ENCODE peak calls at places on chromosome 17, in nine cellular contexts. C is GM20000; B is endothelial cell; A is tibial artery; U is cardiac muscle cell; V is AG09319; Y is activated CD8-positive, alpha-beta T cell treated with anti-CD3 and anti-CD28 coated beads for 36 hours; D is neural crest cell; L is psoas muscle. R is an unnamed sample.

GRCh38 chr17:17051791-17052461 is 9.7 kb downstream of the MPRIP start:
- DNase-seq in U (no peak), C (no peak), A (peak; percentile 26), Y (peak; percentile 22), V (no peak), L (peak; percentile 80), D (no peak), B (no peak), R (no peak)

GRCh38 chr17:75695830-75696271 is 25.4 kb upstream of the ITGB4 start:
- DNase-seq in U (no peak), C (no peak), B (no peak), V (no peak), D (no peak), L (peak; percentile 91), Y (no peak), A (no peak), R (no peak)

GRCh38 chr17:77146882-77147281 is 6.1 kb downstream of the SEC14L1 start:
- DNase-seq in A (no peak), D (no peak), B (no peak), U (no peak), Y (no peak), C (no peak), L (no peak), V (no peak), R (peak; percentile 38)

GRCh38 chr17:34703533-34703932 is 124.2 kb downstream of the TMEM132E start:
- DNase-seq in L (no peak), D (peak; percentile 69), V (no peak), U (peak; percentile 58), Y (peak; percentile 50), C (no peak), B (peak; percentile 74), A (no peak), R (peak; percentile 93)

GRCh38 chr17:49031965-49032928 is 35.1 kb downstream of the IGF2BP1 start:
- DNase-seq in L (no peak), Y (peak; percentile 60), A (no peak), U (peak; percentile 88), B (peak; percentile 61), C (peak; percentile 88), D (peak; percentile 48), V (peak; percentile 45), R (peak; percentile 51)

GRCh38 chr17:10114931-10115535 is 83.4 kb downstream of the GAS7 start:
- DNase-seq in B (no peak), A (peak; percentile 97), V (peak; percentile 89), C (peak; percentile 61), L (peak; percentile 96), Y (peak; percentile 87), D (no peak), U (peak; percentile 98), R (no peak)

GRCh38 chr17:34665150-34665802 is 85.9 kb downstream of the TMEM132E start:
- DNase-seq in D (no peak), B (no peak), L (no peak), U (no peak), V (no peak), C (no peak), A (no peak), Y (peak; percentile 13), R (no peak)

GRCh38 chr17:278055-279028 is 74.3 kb downstream of the RPH3AL start:
- DNase-seq in U (no peak), D (no peak), V (no peak), A (no peak), L (no peak), Y (no peak), C (no peak), B (no peak), R (no peak)

GRCh38 chr17:56593741-56594527 is 435 bp downstream of the NOG start:
- DNase-seq in Y (peak; percentile 55), A (peak; percentile 38), C (peak; percentile 63), L (peak; percentile 82), U (peak; percentile 66), D (peak; percentile 57), V (peak; percentile 31), B (peak; percentile 64), R (peak; percentile 75)

GRCh38 chr17:56593073-56593740 is at the start of gene NOG:
- DNase-seq in V (no peak), D (peak; percentile 44), U (peak; percentile 12), B (peak; percentile 47), Y (peak; percentile 63), A (peak; percentile 58), L (peak; percentile 87), C (peak; percentile 54), R (peak; percentile 70)

GRCh38 chr17:56595831-56596740 is 2.6 kb downstream of the NOG start:
- DNase-seq in V (no peak), L (no peak), A (peak; percentile 36), U (no peak), Y (peak; percentile 70), C (no peak), D (peak; percentile 30), B (peak; percentile 10), R (peak; percentile 69)

GRCh38 chr17:56596741-56597494 is 3.4 kb downstream of the NOG start:
- DNase-seq in L (no peak), Y (peak; percentile 49), U (no peak), V (no peak), C (no peak), A (no peak), B (peak; percentile 15), D (peak; percentile 28), R (peak; percentile 60)

GRCh38 chr17:56594528-56595418 is 1.3 kb downstream of the NOG start:
- DNase-seq in U (no peak), Y (peak; percentile 57), D (peak; percentile 40), C (peak; percentile 59), V (no peak), B (peak; percentile 12), A (no peak), L (no peak), R (no peak)
- TF ChIP-seq CTCF in U (no peak), Y (no peak), D (peak; percentile 5), C (no peak), V (no peak), B (no peak), A (no peak), L (no peak), R (no peak)

GRCh38 chr17:35866356-35866950 is 2.2 kb downstream of the HEATR9 start:
- DNase-seq in U (peak; percentile 55), Y (no peak), C (no peak), B (no peak), L (no peak), A (no peak), D (no peak), V (no peak), R (no peak)

GRCh38 chr17:35872581-35872980 is 3.9 kb upstream of the HEATR9 start:
- DNase-seq in Y (no peak), V (no peak), L (no peak), U (no peak), D (no peak), A (no peak), C (no peak), B (no peak), R (no peak)

GRCh38 chr17:35868791-35869190 is at the start of gene HEATR9:
- DNase-seq in Y (no peak), L (no peak), V (no peak), D (no peak), B (no peak), C (no peak), U (no peak), A (no peak), R (no peak)

GRCh38 chr17:35875439-35876139 is 4.6 kb downstream of the CCL5 start:
- DNase-seq in D (no peak), V (no peak), B (no peak), Y (no peak), C (peak; percentile 36), U (no peak), L (no peak), A (no peak), R (no peak)

GRCh38 chr17:35871415-35871814 is 2.7 kb upstream of the HEATR9 start:
- DNase-seq in C (no peak), L (no peak), Y (peak; percentile 44), V (no peak), U (peak; percentile 14), D (no peak), B (no peak), A (no peak), R (no peak)
- TF ChIP-seq CTCF in C (no peak), L (no peak), Y (no peak), V (no peak), U (no peak), D (no peak), B (no peak), A (no peak), R (no peak)

DNA sequence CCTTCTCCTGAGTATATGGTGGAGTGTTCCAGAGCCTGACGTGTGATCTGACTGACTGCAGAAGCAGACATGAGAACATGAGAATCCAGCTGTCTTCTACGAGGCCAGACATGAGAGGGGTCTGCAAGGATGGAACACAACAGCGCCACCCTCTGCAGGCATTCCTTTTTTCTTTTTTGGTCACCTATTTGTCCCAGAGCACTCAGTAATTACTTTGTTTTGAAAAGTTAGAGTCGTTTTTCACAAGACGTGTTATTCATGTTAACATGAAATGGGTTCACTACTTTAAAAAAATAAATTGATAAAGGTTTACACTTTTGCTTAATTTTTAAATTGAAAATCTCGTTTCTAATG is 43.8 kb upstream of the ATP2A3 start:
- DNase-seq in L (no peak), B (peak; percentile 15), U (no peak), A (no peak), V (no peak), D (no peak), C (no peak), Y (no peak), R (no peak)
- TF ChIP-seq CTCF in L (no peak), B (peak; percentile 35), U (peak; percentile 21), A (no peak), V (no peak), D (no peak), C (no peak), Y (no peak), R (no peak)

GRCh38 chr17:56656961-56657360 is 63.5 kb downstream of the NOG start:
- DNase-seq in L (no peak), D (no peak), C (no peak), V (no peak), B (no peak), Y (no peak), A (no peak), U (no peak), R (no peak)

GRCh38 chr17:56652608-56653007 is 59.1 kb downstream of the NOG start:
- DNase-seq in D (no peak), L (no peak), B (no peak), A (no peak), V (no peak), Y (no peak), U (no peak), C (no peak), R (no peak)

GRCh38 chr17:56658648-56659047 is 65.1 kb downstream of the NOG start:
- DNase-seq in B (no peak), L (no peak), D (no peak), V (no peak), A (no peak), Y (no peak), C (no peak), U (no peak), R (no peak)

GRCh38 chr17:56648814-56649213 is 55.3 kb downstream of the NOG start:
- DNase-seq in Y (no peak), D (no peak), L (no peak), A (no peak), U (no peak), C (no peak), V (no peak), B (no peak), R (no peak)

DNA sequence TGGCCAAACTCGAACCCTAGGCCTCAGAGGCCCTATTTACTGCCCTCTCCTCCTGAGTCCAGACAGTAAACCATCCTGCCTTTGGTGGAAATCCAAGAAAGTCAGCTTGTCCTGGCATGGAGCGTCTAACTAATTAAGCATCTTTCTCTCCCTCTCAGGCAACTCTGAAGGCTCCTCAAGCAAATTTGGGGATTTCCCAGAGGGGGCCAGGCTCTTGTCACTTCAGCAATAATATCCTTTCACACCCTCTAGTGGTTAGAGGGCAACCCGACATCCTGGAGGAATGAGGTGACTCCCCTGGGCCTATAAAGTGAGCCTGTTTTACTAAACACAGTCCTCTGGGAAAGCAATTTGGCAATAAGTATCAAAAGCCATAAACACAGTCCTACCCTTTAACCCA is 60.4 kb downstream of the NOG start:
- DNase-seq in A (no peak), V (no peak), C (peak; percentile 74), Y (peak; percentile 86), B (peak; percentile 51), U (peak; percentile 19), L (no peak), D (peak; percentile 16), R (peak; percentile 46)
- TF ChIP-seq CTCF in A (no peak), V (peak; percentile 60), C (no peak), Y (peak; percentile 74), B (peak; percentile 65), U (peak; percentile 42), L (peak; percentile 35), D (peak; percentile 63), R (peak; percentile 71)